ENCODE peak calls at places on chromosomes 2 and 18, in ten cellular contexts. X is CD4-positive, CD25-positive, alpha-beta regulatory T cell; M is A673; B is AG04450; L is colonic mucosa; T is mesendoderm; F is dorsolateral prefrontal cortex; K is neuronal stem cell; A is effector memory CD4-positive, alpha-beta T cell; I is breast epithelium. J is an unnamed sample.

GRCh38 chr2:96874099-96874831 is 4.4 kb upstream of the SEMA4C start:
- DNase-seq in X (no peak), M (no peak), B (no peak), L (no peak), T (no peak), F (no peak), K (no peak), A (no peak), I (no peak), J (no peak)

GRCh38 chr2:128781166-128781887 is 462.7 kb upstream of the HS6ST1 start:
- DNase-seq in X (no peak), M (no peak), B (no peak), L (peak; percentile 4), T (no peak), F (no peak), K (no peak), A (no peak), I (peak; percentile 38), J (no peak)

GRCh38 chr18:75070625-75071483 is 138.1 kb downstream of the PTGR3 start:
- DNase-seq in X (peak; percentile 71), M (peak; percentile 49), B (peak; percentile 49), L (peak; percentile 39), T (peak; percentile 55), F (no peak), K (no peak), A (peak; percentile 48), I (no peak), J (no peak)

GRCh38 chr2:6934329-6934728 is 17.1 kb downstream of the RNF144A start:
- DNase-seq in X (no peak), M (no peak), B (no peak), L (no peak), T (no peak), F (no peak), K (no peak), A (no peak), I (no peak), J (no peak)

GRCh38 chr2:101330253-101330921 is 21.9 kb upstream of the RNF149 start:
- DNase-seq in X (peak; percentile 17), M (no peak), B (no peak), L (peak; percentile 83), T (peak; percentile 84), F (peak; percentile 77), K (no peak), A (no peak), I (no peak), J (peak; percentile 74)

GRCh38 chr2:24489942-24490673 is 946 bp upstream of the NCOA1 start:
- DNase-seq in X (no peak), M (peak; percentile 90), B (no peak), L (peak; percentile 54), T (peak; percentile 80), F (no peak), K (peak; percentile 20), A (no peak), I (no peak), J (no peak)

GRCh38 chr2:71783215-71783614 is 329.9 kb downstream of the DYSF start:
- DNase-seq in X (no peak), M (no peak), B (peak; percentile 33), L (no peak), T (no peak), F (no peak), K (no peak), A (no peak), I (no peak), J (no peak)

GRCh38 chr2:118115761-118116160 is 27.5 kb downstream of the INSIG2 start:
- DNase-seq in X (no peak), M (no peak), B (no peak), L (no peak), T (no peak), F (no peak), K (no peak), A (no peak), I (no peak), J (no peak)

GRCh38 chr2:235314371-235314915 is 179.4 kb upstream of the AGAP1 start:
- DNase-seq in X (no peak), M (no peak), B (no peak), L (no peak), T (no peak), F (no peak), K (no peak), A (no peak), I (no peak), J (no peak)

GRCh38 chr2:191611614-191612013 is 66.3 kb upstream of the NABP1 start:
- DNase-seq in X (no peak), M (no peak), B (no peak), L (no peak), T (no peak), F (peak; percentile 44), K (no peak), A (no peak), I (no peak), J (no peak)

GRCh38 chr2:105428387-105429018 is 29.7 kb upstream of the FHL2 start:
- DNase-seq in X (no peak), M (no peak), B (no peak), L (no peak), T (no peak), F (no peak), K (no peak), A (no peak), I (no peak), J (no peak)

GRCh38 chr2:1910021-1910420 is 165.7 kb upstream of the PXDN start:
- DNase-seq in X (no peak), M (no peak), B (no peak), L (no peak), T (no peak), F (no peak), K (no peak), A (no peak), I (no peak), J (no peak)

DNA sequence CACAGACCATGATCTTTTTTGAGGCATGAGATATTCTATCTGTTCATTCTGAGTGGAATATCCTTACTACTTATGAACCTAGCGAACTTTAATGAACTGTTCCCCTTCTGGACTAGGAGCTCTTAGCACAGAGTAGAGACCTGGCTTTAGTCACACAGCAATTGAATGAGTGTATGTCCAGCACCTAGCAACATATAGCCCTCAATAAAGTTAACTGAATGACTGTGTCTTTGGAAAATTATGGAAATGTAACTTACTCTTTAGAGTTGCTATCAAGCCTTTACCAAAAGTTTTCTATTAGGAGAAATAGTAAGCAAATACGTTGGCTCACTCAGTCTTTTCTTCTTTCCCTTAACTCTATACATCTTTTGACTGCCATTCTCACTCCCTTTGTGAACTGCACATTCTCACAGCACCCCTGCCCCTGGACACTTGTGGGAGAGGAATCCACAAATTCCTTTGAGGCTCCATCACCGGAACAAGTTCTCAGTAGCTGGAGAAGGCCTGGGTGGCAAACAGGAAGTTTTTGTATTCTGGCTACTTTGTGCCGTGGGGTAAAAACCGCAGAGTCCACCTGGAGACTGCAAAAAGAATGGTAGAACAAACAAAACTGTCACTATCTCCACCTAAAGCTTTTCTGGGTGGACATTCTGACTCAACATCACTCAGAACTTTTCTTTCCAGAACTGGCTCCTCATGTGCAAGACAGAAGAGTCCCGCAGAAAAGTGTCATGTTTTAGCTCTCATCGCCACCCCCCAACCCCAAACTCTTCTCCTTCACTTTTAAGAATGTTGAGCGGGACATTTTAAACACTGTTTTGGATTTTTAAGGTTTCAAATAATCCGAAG is 1.1 kb upstream of the UBE2E3 start:
- DNase-seq in X (no peak), M (no peak), B (peak; percentile 49), L (peak; percentile 25), T (peak; percentile 64), F (no peak), K (peak; percentile 21), A (no peak), I (no peak), J (no peak)
- H3K27ac ChIP-seq in X (peak overlapping the region; percentile 43), M (no peak overlapping the region), B (peak overlapping the region; percentile 83), L (peak overlapping the region; percentile 83), T (peak overlapping the region; percentile 71), F (peak overlapping the region; percentile 96), K (peak overlapping the region; percentile 26), A (peak overlapping the region; percentile 60), I (peak overlapping the region; percentile 98), J (peak overlapping the region; percentile 90)

GRCh38 chr2:157744571-157745076 is 116.0 kb upstream of the ACVR1C start:
- DNase-seq in X (no peak), M (no peak), B (no peak), L (no peak), T (no peak), F (no peak), K (no peak), A (no peak), I (no peak), J (no peak)

GRCh38 chr2:157737636-157738035 is 109.0 kb upstream of the ACVR1C start:
- DNase-seq in X (no peak), M (no peak), B (no peak), L (no peak), T (no peak), F (no peak), K (no peak), A (no peak), I (no peak), J (no peak)

GRCh38 chr2:157746234-157746950 is 117.7 kb upstream of the ACVR1C start:
- DNase-seq in X (no peak), M (no peak), B (no peak), L (no peak), T (peak; percentile 39), F (no peak), K (no peak), A (no peak), I (no peak), J (no peak)

GRCh38 chr2:157743051-157743450 is 114.4 kb upstream of the ACVR1C start:
- DNase-seq in X (no peak), M (no peak), B (no peak), L (no peak), T (no peak), F (no peak), K (no peak), A (no peak), I (no peak), J (no peak)

GRCh38 chr2:157741819-157742484 is 113.3 kb upstream of the ACVR1C start:
- DNase-seq in X (no peak), M (no peak), B (no peak), L (no peak), T (no peak), F (peak; percentile 58), K (no peak), A (no peak), I (no peak), J (no peak)
- H3K27ac ChIP-seq in X (no peak overlapping the region), M (no peak overlapping the region), B (no peak overlapping the region), L (no peak overlapping the region), T (no peak overlapping the region), F (no peak overlapping the region), K (no peak overlapping the region), A (no peak overlapping the region), I (no peak overlapping the region), J (no peak overlapping the region)

DNA sequence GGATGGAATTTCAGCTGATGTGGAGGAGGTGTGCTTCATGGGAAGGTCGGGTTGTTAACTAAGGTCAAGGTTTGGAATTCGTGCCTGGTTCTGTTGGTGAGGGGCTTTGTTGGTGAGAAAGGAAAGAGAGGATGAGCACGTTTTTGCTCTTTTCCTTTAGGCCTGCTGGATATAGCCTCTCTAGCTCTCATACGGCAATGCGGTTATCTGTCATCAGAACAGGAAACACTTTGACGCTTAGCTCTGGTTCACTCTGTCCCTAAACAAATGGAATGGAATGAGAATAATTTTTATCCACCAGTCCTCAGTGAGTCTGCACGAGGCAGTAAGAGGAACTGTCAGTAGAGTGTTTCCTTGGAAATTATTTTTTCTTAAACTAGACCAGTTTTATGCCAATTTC is 169.7 kb upstream of the NOSTRIN start:
- DNase-seq in X (no peak), M (peak; percentile 47), B (no peak), L (no peak), T (peak; percentile 66), F (no peak), K (no peak), A (no peak), I (no peak), J (no peak)
- H3K27ac ChIP-seq in X (no peak overlapping the region), M (no peak overlapping the region), B (no peak overlapping the region), L (no peak overlapping the region), T (no peak overlapping the region), F (peak overlapping the region; percentile 4), K (no peak overlapping the region), A (no peak overlapping the region), I (peak overlapping the region; percentile 40), J (no peak overlapping the region)

GRCh38 chr2:64106481-64106880 is 37.7 kb downstream of the PELI1 start:
- DNase-seq in X (no peak), M (no peak), B (no peak), L (no peak), T (no peak), F (no peak), K (no peak), A (no peak), I (no peak), J (no peak)
- H3K27ac ChIP-seq in X (no peak overlapping the region), M (no peak overlapping the region), B (no peak overlapping the region), L (peak overlapping the region; percentile 51), T (no peak overlapping the region), F (no peak overlapping the region), K (no peak overlapping the region), A (no peak overlapping the region), I (peak overlapping the region; percentile 30), J (no peak overlapping the region)